ENCODE peak calls at places on chromosomes 12 and 14, in seven cellular contexts. S is GM12892, J is erythroblast, G is IMR-90, I is ovary, N is tibial nerve, E is body of pancreas. R is an unnamed sample.

GRCh38 chr12:12070674-12071661 is at the start of gene BCL2L14:
- DNase-seq in S (no peak), I (no peak), G (no peak), J (no peak), N (no peak), E (peak; percentile 33), R (no peak)

GRCh38 chr12:1919763-1920162 is 1.3 kb upstream of the CACNA2D4 start:
- DNase-seq in S (no peak), I (no peak), E (no peak), G (no peak), N (no peak), J (no peak), R (no peak)

GRCh38 chr14:68704736-68705720 is 87.8 kb downstream of the ZFP36L1 start:
- DNase-seq in E (no peak), G (peak; percentile 44), I (no peak), N (no peak), J (no peak), S (no peak), R (no peak)

GRCh38 chr14:100762901-100763300 is 36.2 kb downstream of the DLK1 start:
- DNase-seq in S (no peak), N (no peak), E (no peak), G (no peak), I (no peak), J (no peak), R (no peak)

GRCh38 chr14:24915958-24916595 is 133.9 kb downstream of the STXBP6 start:
- DNase-seq in I (no peak), G (peak; percentile 16), N (no peak), J (no peak), S (no peak), E (no peak), R (no peak)

GRCh38 chr14:50763386-50764007 is 67.5 kb downstream of the NIN start:
- DNase-seq in I (peak; percentile 55), E (peak; percentile 78), G (peak; percentile 74), S (no peak), N (no peak), J (no peak), R (no peak)

GRCh38 chr14:40099316-40099715 is 667.1 kb upstream of the FBXO33 start:
- DNase-seq in J (no peak), I (no peak), E (no peak), S (no peak), G (no peak), N (no peak), R (no peak)

GRCh38 chr12:26683443-26683842 is 149.6 kb downstream of the ITPR2 start:
- DNase-seq in E (no peak), I (no peak), G (no peak), N (no peak), S (no peak), J (no peak), R (no peak)

GRCh38 chr12:79737875-79738718 is 47.3 kb upstream of the PAWR start:
- DNase-seq in E (peak; percentile 40), N (no peak), J (peak; percentile 65), S (peak; percentile 6), G (peak; percentile 70), I (no peak), R (no peak)

GRCh38 chr14:98579140-98579539 is 692.9 kb downstream of the BCL11B start:
- DNase-seq in N (no peak), G (no peak), E (no peak), I (no peak), J (no peak), S (no peak), R (no peak)

GRCh38 chr14:60815371-60815770 is 80.8 kb downstream of the MNAT1 start:
- DNase-seq in S (no peak), I (no peak), J (no peak), N (no peak), G (no peak), E (no peak), R (no peak)

GRCh38 chr14:64040044-64040443 is 187.2 kb downstream of the SYNE2 start:
- DNase-seq in N (no peak), E (no peak), J (peak; percentile 20), G (peak; percentile 44), I (no peak), S (no peak), R (no peak)

GRCh38 chr12:25501565-25501964 is 51.5 kb downstream of the LMNTD1 start:
- DNase-seq in E (no peak), J (no peak), N (no peak), G (peak; percentile 33), S (no peak), I (no peak), R (no peak)

GRCh38 chr12:53251477-53252348 is 16.4 kb upstream of the ESPL1 start:
- DNase-seq in E (peak; percentile 79), I (peak; percentile 87), S (peak; percentile 95), N (peak; percentile 46), G (peak; percentile 64), J (peak; percentile 88), R (no peak)
- TF ChIP-seq POLR2A in E (peak; percentile 63), I (peak; percentile 24), S (peak; percentile 74), N (peak; percentile 34), G (peak; percentile 67), J (peak; percentile 59), R (peak; percentile 62)

GRCh38 chr12:4293942-4294505 is 20.5 kb downstream of the CCND2 start:
- DNase-seq in E (no peak), G (no peak), I (no peak), S (no peak), N (no peak), J (no peak), R (no peak)

GRCh38 chr12:4300870-4301269 is 20.1 kb upstream of the TIGAR start:
- DNase-seq in N (no peak), I (no peak), G (no peak), J (no peak), E (no peak), S (no peak), R (no peak)

GRCh38 chr12:4293299-4293941 is 19.9 kb downstream of the CCND2 start:
- DNase-seq in G (no peak), I (no peak), N (no peak), E (no peak), J (no peak), S (no peak), R (no peak)

GRCh38 chr12:4296749-4297148 is 23.2 kb downstream of the CCND2 start:
- DNase-seq in S (no peak), E (no peak), G (no peak), J (no peak), I (no peak), N (no peak), R (no peak)

DNA sequence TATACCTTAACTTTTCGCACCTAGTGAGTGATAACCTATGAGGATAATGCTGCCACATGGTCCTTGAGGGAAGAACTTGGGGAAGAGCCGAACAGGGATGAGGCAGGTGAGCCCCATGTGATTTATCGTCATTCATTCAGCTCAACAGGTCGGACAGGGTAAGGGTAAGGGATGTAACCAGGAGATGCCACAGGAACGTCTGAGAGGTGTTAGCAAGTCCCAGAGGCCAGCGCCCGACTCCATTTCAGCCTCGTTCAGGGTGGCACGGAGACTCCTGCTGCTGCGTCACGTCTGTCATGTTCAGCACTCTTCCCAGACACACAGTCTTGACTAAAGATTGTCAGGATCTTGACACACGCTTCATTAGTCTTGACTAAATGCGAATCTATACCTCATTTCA is 23.4 kb upstream of the TIGAR start:
- DNase-seq in S (no peak), I (no peak), G (no peak), E (no peak), J (no peak), N (no peak), R (no peak)
- TF ChIP-seq POLR2A in S (peak; percentile 30), I (no peak), G (no peak), E (no peak), J (no peak), N (no peak), R (no peak)

GRCh38 chr12:108857158-108857407 is 300 bp downstream of the SSH1 start:
- DNase-seq in S (no peak), J (no peak), N (no peak), I (no peak), E (peak; percentile 30), G (no peak), R (no peak)

GRCh38 chr12:108856170-108856427 is 1.3 kb downstream of the SSH1 start:
- DNase-seq in J (no peak), S (no peak), G (no peak), I (no peak), N (no peak), E (no peak), R (no peak)

GRCh38 chr12:108855284-108856169 is 1.9 kb downstream of the SSH1 start:
- DNase-seq in E (no peak), S (no peak), N (no peak), G (peak; percentile 52), J (peak; percentile 46), I (no peak), R (no peak)

GRCh38 chr12:108854453-108855283 is 2.7 kb downstream of the SSH1 start:
- DNase-seq in G (peak; percentile 100), N (no peak), S (no peak), E (no peak), I (no peak), J (peak; percentile 74), R (no peak)

DNA sequence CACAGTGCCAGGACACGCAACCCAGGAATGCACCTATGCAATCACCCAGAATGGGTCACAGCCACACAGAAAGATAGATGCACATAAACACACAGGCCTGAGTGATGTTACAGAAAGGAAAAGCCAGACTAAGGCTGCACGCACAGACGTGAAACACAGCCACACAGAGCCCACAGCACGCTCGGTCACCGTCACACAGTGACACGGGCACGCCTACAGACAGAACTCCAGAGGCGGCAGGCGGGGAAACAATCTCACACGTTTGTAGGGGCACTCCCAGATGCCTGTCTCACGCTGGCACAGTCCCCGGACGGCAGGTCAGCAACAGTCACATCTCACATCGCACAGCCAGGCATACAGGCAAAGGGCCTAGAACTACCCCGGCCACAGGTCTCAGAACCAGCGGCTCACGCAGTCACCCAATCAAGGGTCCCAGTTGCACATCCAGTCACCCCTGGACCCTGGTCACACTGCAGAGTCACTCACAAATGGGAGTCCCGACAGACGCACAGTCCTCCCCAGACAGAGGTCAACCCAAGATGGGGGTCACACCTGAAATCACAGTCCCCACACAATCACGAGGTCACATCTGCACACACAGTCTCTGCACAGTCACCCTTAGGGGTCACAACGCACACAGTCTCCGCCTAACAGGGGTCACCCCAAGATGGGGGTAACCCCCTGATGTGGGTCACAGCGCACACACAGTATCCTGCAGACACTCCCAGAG is 790 bp downstream of the SSH1 start:
- DNase-seq in J (peak; percentile 69), N (peak; percentile 54), I (peak; percentile 63), E (peak; percentile 63), S (no peak), G (peak; percentile 87), R (peak; percentile 94)
- TF ChIP-seq POLR2A in J (peak; percentile 75), N (no peak), I (no peak), E (peak; percentile 68), S (peak; percentile 45), G (peak; percentile 97), R (no peak)

DNA sequence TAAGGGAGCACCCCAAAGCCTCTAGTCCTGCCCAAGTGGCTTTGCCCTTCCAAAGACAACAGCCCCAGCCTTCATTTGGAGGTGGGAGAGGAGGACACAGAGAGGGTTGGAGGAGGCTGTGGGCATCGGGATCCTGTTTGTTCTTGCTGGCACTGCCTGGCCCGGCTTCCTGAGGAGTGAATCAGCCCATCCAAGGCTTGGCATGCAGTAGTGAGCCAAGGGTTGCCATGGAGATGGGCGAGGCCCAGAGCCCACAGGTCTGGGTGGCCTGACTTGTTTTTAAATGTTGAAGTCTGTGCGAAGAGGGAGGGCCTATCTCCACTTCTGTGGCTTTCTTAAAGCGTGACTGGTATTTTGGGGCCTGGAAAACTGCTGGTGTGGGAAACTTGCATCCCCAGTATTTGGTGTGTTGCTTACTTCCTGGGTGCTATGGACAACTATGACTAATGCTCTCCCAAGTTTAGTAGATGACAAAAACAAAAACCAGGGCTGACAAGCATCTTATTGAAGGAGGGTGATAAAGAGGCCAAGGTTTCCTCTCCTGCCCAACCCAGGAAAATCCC is 15.8 kb downstream of the CD9 start:
- DNase-seq in E (peak; percentile 84), G (peak; percentile 33), J (no peak), N (peak; percentile 58), I (peak; percentile 51), S (no peak), R (no peak)
- TF ChIP-seq POLR2A in E (no peak), G (no peak), J (no peak), N (no peak), I (no peak), S (no peak), R (no peak)

R was measured in vagina.